ENCODE peak calls at places on chromosomes 2 and 18, in four cellular contexts. One of them, this sample, is unnamed.
A peak's percentile ranks its signal among the peaks of the same experiment; 100 is the strongest.

GRCh38 chr2:17522303-17522702 is 4.1 kb upstream of the RAD51AP2 start:
- DNase-seq in GM10248: no peak
- DNase-seq in cardiac fibroblast: no peak
- DNase-seq in pancreas: no peak
- DNase-seq in this sample: no peak

GRCh38 chr2:231687133-231687852 is 21.0 kb upstream of the PTMA start:
- DNase-seq in cardiac fibroblast: peak; percentile 60
- DNase-seq in GM10248: peak; percentile 85
- DNase-seq in pancreas: peak; percentile 69
- DNase-seq in this sample: peak; percentile 57

GRCh38 chr18:57523171-57523956 is 63.1 kb downstream of the FECH start:
- DNase-seq in GM10248: peak; percentile 24
- DNase-seq in pancreas: no peak
- DNase-seq in cardiac fibroblast: no peak
- DNase-seq in this sample: no peak

GRCh38 chr18:8760984-8761383 is 55.6 kb downstream of the MTCL1 start:
- DNase-seq in pancreas: no peak
- DNase-seq in GM10248: no peak
- DNase-seq in cardiac fibroblast: no peak
- DNase-seq in this sample: no peak

GRCh38 chr2:210768329-210768910 is 212.0 kb downstream of the CPS1 start:
- DNase-seq in GM10248: no peak
- DNase-seq in cardiac fibroblast: no peak
- DNase-seq in pancreas: no peak
- DNase-seq in this sample: no peak

GRCh38 chr2:118387509-118387908 is 299.2 kb downstream of the INSIG2 start:
- DNase-seq in GM10248: no peak
- DNase-seq in pancreas: no peak
- DNase-seq in cardiac fibroblast: peak; percentile 5
- DNase-seq in this sample: no peak

GRCh38 chr2:172931256-172931894 is 144.3 kb upstream of the MAP3K20 start:
- DNase-seq in pancreas: no peak
- DNase-seq in GM10248: no peak
- DNase-seq in cardiac fibroblast: peak; percentile 84
- DNase-seq in this sample: no peak

GRCh38 chr2:234429265-234429664 is 67.6 kb downstream of the ARL4C start:
- DNase-seq in GM10248: no peak
- DNase-seq in cardiac fibroblast: no peak
- DNase-seq in pancreas: no peak
- DNase-seq in this sample: no peak

GRCh38 chr2:10283106-10284062 is 19.3 kb upstream of the HPCAL1 start:
- DNase-seq in cardiac fibroblast: peak; percentile 59
- DNase-seq in pancreas: no peak
- DNase-seq in GM10248: no peak
- DNase-seq in this sample: no peak

GRCh38 chr2:40754912-40755311 is 303.0 kb upstream of the SLC8A1 start:
- DNase-seq in cardiac fibroblast: no peak
- DNase-seq in GM10248: no peak
- DNase-seq in pancreas: no peak
- DNase-seq in this sample: no peak

GRCh38 chr2:172623249-172623965 is 67.5 kb downstream of the PDK1 start:
- DNase-seq in GM10248: no peak
- DNase-seq in cardiac fibroblast: peak; percentile 36
- DNase-seq in pancreas: no peak
- DNase-seq in this sample: no peak

GRCh38 chr2:217977840-217978535 is 24.8 kb downstream of the TNS1 start:
- DNase-seq in GM10248: no peak
- DNase-seq in cardiac fibroblast: no peak
- DNase-seq in pancreas: no peak
- DNase-seq in this sample: no peak

GRCh38 chr2:10065683-10066055 is 14.5 kb downstream of the CYS1 start:
- DNase-seq in cardiac fibroblast: no peak
- DNase-seq in pancreas: no peak
- DNase-seq in GM10248: no peak
- DNase-seq in this sample: no peak

GRCh38 chr2:208984376-208985100 is 439.3 kb upstream of the MAP2 start:
- DNase-seq in pancreas: no peak
- DNase-seq in GM10248: no peak
- DNase-seq in cardiac fibroblast: no peak
- DNase-seq in this sample: no peak

DNA sequence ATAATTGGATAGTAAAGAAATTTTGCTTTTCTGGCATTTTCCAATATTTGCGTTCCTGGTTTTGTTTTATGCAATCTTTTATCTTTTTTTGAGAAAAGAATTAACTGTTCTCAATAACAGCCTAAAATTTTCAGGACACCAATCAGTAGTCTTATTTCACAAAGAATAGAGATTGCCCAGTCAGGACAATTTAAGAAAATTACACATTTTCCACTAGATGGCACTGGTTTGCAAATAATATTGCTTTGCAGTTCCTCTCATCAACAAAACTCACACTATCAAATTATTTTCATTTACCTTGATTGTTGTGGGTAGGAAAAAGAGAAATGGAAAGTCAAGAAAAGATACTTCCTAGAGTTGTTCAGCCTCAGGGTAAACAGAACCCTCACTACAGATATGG is 2.4 kb upstream of the RBM45 start:
- DNase-seq in pancreas: no peak
- DNase-seq in cardiac fibroblast: peak; percentile 68
- DNase-seq in GM10248: peak; percentile 56
- DNase-seq in this sample: no peak
- TF ChIP-seq CTCF in pancreas: peak; percentile 39
- TF ChIP-seq CTCF in cardiac fibroblast: peak; percentile 44
- TF ChIP-seq CTCF in GM10248: peak; percentile 52
- TF ChIP-seq CTCF in this sample: peak; percentile 55

DNA sequence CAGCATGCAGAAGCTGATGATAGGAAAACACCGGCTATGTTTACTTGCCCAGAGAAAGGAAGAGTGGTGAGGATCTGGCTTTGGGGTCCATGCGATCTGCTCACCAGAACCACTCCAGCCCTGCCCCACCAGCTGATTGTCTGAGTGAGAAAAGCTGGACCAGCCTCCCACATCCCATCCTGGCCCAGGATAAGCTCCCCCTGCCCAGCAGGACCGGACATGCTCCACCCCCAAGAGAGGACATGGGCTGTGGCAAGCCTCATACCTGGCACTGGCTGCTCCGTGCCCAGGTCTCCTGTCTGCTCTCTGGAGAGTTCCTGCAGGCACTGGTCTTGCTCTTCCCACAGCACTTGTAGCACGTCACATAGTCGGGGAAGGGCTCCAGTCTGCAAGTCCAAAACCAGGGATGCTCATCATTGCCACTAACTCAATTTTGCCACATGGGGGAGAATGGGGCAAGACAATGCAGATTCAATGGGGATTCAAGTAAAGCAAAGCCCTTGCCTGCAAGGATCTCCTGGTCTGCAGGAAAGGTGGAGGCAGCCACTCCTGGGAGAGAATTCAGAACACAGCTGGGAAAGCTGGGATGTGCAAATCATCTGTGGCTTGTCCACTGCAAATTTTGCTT is 30.0 kb downstream of the SCTR start:
- DNase-seq in GM10248: no peak
- DNase-seq in cardiac fibroblast: no peak
- DNase-seq in pancreas: no peak
- DNase-seq in this sample: no peak
- TF ChIP-seq CTCF in GM10248: no peak
- TF ChIP-seq CTCF in cardiac fibroblast: no peak
- TF ChIP-seq CTCF in pancreas: no peak
- TF ChIP-seq CTCF in this sample: no peak

GRCh38 chr2:219126555-219126954 is 34.1 kb downstream of the NHEJ1 start:
- DNase-seq in GM10248: no peak
- DNase-seq in pancreas: no peak
- DNase-seq in cardiac fibroblast: no peak
- DNase-seq in this sample: no peak
- TF ChIP-seq CTCF in GM10248: no peak
- TF ChIP-seq CTCF in pancreas: no peak
- TF ChIP-seq CTCF in cardiac fibroblast: no peak
- TF ChIP-seq CTCF in this sample: no peak

GRCh38 chr18:48875314-48875941 is 75.3 kb downstream of the SMAD7 start:
- DNase-seq in cardiac fibroblast: no peak
- DNase-seq in pancreas: no peak
- DNase-seq in GM10248: no peak
- DNase-seq in this sample: no peak

GRCh38 chr18:48874701-48875162 is 76.0 kb downstream of the SMAD7 start:
- DNase-seq in cardiac fibroblast: no peak
- DNase-seq in pancreas: no peak
- DNase-seq in GM10248: no peak
- DNase-seq in this sample: no peak

GRCh38 chr18:48874233-48874632 is 76.5 kb downstream of the SMAD7 start:
- DNase-seq in cardiac fibroblast: no peak
- DNase-seq in pancreas: no peak
- DNase-seq in GM10248: no peak
- DNase-seq in this sample: no peak

GRCh38 chr18:48876590-48876989 is 74.2 kb downstream of the SMAD7 start:
- DNase-seq in GM10248: no peak
- DNase-seq in cardiac fibroblast: no peak
- DNase-seq in pancreas: no peak
- DNase-seq in this sample: no peak

DNA sequence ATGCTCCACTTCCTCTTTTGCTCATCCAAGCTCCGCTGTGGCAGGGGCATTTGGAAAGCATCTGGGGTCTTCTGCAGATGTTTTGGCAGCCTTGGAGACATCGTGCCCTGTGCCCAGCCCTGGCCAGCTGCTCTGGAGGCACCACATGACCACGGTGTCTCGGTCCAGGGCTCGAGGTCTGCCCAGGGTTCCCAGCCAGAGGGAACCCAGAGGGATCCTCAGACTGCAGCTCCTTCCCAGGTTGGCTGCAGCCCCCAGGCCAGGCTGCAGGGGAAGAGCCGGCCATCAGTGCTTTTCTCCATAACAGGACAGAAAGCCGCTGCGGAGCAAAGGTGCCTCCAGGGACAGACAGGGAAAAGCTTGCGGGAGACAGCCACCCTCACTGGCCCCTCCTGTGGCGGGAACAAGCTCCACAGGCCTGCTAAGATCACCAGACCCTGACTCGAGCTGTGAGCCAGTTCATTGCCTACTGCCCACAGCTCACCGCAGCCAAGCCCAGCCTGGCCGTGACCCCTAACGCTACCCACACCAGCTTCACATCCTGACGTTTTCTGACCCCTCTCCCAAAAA is 74.7 kb downstream of the SMAD7 start:
- DNase-seq in cardiac fibroblast: no peak
- DNase-seq in pancreas: no peak
- DNase-seq in GM10248: no peak
- DNase-seq in this sample: no peak
- TF ChIP-seq CTCF in cardiac fibroblast: no peak
- TF ChIP-seq CTCF in pancreas: no peak
- TF ChIP-seq CTCF in GM10248: no peak
- TF ChIP-seq CTCF in this sample: no peak

DNA sequence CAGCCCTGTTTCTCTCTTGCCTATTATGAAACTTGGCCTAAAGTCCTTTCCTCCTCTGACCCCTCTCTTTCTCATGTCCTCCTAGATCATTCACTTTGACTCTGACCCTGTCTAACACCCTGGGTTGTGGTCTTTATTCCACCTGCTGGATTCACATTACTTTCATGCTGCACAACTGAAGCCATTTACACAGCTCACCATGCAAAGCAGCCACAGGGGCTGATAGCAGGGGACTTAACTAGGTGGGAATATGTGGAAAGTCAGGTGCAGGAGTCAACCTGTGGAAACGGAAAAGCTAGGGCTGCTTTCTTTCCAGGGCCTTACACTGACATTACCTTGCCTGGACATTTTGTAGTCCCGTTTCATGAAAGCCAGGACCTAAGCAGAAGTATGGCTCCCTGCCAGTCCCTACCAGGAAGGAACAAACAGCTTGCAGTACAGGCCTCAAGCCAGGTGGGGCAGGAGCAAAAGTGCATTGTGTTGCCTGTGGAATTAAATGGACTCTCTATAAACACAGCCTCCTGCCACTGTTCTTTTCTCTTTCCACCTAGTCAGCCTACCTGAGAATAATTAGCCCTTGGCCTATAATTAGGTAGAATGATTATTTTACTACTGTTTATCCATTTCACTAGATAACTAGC is 11.8 kb downstream of the MAPRE3 start:
- DNase-seq in pancreas: peak; percentile 85
- DNase-seq in GM10248: peak; percentile 41
- DNase-seq in cardiac fibroblast: peak; percentile 83
- DNase-seq in this sample: no peak
- TF ChIP-seq CTCF in pancreas: peak; percentile 41
- TF ChIP-seq CTCF in GM10248: no peak
- TF ChIP-seq CTCF in cardiac fibroblast: peak; percentile 35
- TF ChIP-seq CTCF in this sample: no peak

DNA sequence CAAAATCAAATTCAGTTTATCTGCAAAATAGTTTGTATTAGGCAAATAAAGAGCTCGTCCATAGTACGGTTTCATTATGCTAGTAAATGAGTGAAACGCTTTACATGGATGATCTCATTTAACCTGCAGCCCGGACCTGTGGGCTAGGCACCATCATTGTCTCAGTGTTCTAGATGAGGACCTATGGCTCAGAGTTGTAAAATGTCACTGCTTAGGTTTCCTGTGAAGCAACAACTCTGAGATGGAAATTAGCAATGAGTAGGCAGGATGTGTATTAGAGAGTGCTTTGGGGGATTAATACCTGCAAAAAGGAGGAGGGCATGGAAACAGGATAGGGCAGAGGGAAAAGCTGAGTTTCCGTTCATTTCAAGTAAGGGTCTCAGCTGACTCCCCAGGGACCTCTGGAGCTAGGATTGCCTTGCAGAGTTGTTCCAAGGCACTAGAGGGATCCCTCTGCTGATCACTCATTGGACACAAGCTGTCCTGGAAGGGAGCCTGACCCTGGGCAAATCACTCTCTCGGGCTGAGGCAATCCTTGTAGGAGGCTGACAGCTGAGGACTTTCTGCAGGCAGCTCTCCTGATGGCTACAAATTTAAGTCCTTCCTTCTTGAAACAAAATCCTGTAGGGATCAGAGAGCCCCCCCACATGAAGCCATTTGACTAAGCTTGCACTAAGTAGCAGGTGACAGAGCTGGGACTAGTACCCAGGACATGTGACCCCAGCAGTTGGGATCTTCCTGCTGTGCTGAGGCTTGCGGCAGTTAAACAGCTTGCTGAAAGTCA is 58.8 kb upstream of the SIX2 start:
- DNase-seq in GM10248: no peak
- DNase-seq in cardiac fibroblast: peak; percentile 76
- DNase-seq in pancreas: no peak
- DNase-seq in this sample: no peak
- TF ChIP-seq CTCF in GM10248: no peak
- TF ChIP-seq CTCF in cardiac fibroblast: peak; percentile 10
- TF ChIP-seq CTCF in pancreas: no peak
- TF ChIP-seq CTCF in this sample: no peak